ENCODE peak calls at places on chromosomes 6 and 20, in seven cellular contexts. Y is CD8-positive, alpha-beta memory T cell; R is NCI-H2029; I is Calu3; S is NCI-H1417; M is GM13977; K is CD8-positive, alpha-beta T cell. W is an unnamed sample.

GRCh38 chr6:16667509-16667908 is 93.8 kb downstream of the ATXN1 start:
- DNase-seq in R (no peak), Y (no peak), M (no peak), S (no peak), K (no peak), I (no peak), W (no peak)

GRCh38 chr6:37520926-37521325 is 21.2 kb upstream of the CCDC167 start:
- DNase-seq in K (no peak), I (no peak), Y (no peak), S (no peak), R (no peak), M (no peak), W (no peak)

GRCh38 chr20:50274570-50275430 is 84.2 kb downstream of the CEBPB start:
- DNase-seq in M (no peak), S (no peak), K (no peak), Y (no peak), I (no peak), R (no peak), W (no peak)

GRCh38 chr20:40286991-40287531 is 402.0 kb downstream of the MAFB start:
- DNase-seq in M (no peak), Y (no peak), K (no peak), S (no peak), R (peak), I (no peak), W (no peak)

GRCh38 chr6:27205375-27206278 is 41.9 kb upstream of the PRSS16 start:
- DNase-seq in R (no peak), I (no peak), Y (no peak), K (no peak), S (no peak), M (peak), W (no peak)

GRCh38 chr6:138815797-138816528 is 20.1 kb downstream of the ECT2L start:
- DNase-seq in I (no peak), K (no peak), M (peak), R (no peak), Y (no peak), S (peak), W (no peak)

GRCh38 chr6:143743256-143744166 is 65.7 kb downstream of the PHACTR2 start:
- DNase-seq in M (no peak), K (no peak), S (peak), Y (no peak), I (no peak), R (no peak), W (no peak)

GRCh38 chr6:52900536-52900935 is 9.0 kb downstream of the GSTA3 start:
- DNase-seq in M (no peak), I (no peak), S (no peak), Y (no peak), K (no peak), R (no peak), W (no peak)

GRCh38 chr6:52566853-52567279 is 10.0 kb downstream of the TRAM2 start:
- DNase-seq in M (no peak), Y (no peak), S (no peak), R (no peak), I (no peak), K (no peak), W (no peak)